ENCODE peak calls at places on chromosomes 16 and 17, in four cellular contexts. U is astrocyte, D is mammary epithelial cell, F is neural progenitor cell. W is an unnamed sample.

GRCh38 chr17:77096570-77097214 is 44.1 kb upstream of the SEC14L1 start:
- DNase-seq in U (peak; percentile 72), D (peak; percentile 26), F (no peak), W (no peak)

GRCh38 chr16:85113913-85114312 is 1.6 kb upstream of the CIBAR2 start:
- DNase-seq in U (no peak), D (no peak), F (no peak), W (no peak)

GRCh38 chr16:48115299-48115698 is 40.5 kb downstream of the ABCC12 start:
- DNase-seq in U (no peak), D (no peak), F (no peak), W (no peak)

GRCh38 chr16:4891886-4892216 is 44.6 kb downstream of the UBN1 start:
- DNase-seq in U (no peak), D (no peak), F (no peak), W (no peak)

GRCh38 chr17:28807925-28808641 is 34.5 kb downstream of the FAM222B start:
- DNase-seq in U (peak; percentile 88), D (peak; percentile 85), F (no peak), W (no peak)

GRCh38 chr17:77892469-77893143 is 65.9 kb upstream of the TNRC6C start:
- DNase-seq in U (no peak), D (no peak), F (peak; percentile 82), W (no peak)

GRCh38 chr17:52027620-52028019 is 130.9 kb downstream of the CA10 start:
- DNase-seq in U (peak; percentile 71), D (peak; percentile 73), F (no peak), W (no peak)

GRCh38 chr17:81031571-81032550 is 3.1 kb upstream of the BAIAP2 start:
- DNase-seq in U (no peak), D (no peak), F (no peak), W (no peak)

GRCh38 chr17:74861554-74862107 is 1.9 kb upstream of the GRIN2C start:
- DNase-seq in U (no peak), D (no peak), F (no peak), W (no peak)
- TF ChIP-seq EZH2 in U (peak; percentile 84), D (peak; percentile 85), F (peak; percentile 74), W (no peak)

GRCh38 chr17:39739885-39740356 is 2.2 kb downstream of the GRB7 start:
- DNase-seq in U (no peak), D (peak; percentile 64), F (peak; percentile 18), W (no peak)

GRCh38 chr17:39739020-39739884 is 1.5 kb downstream of the GRB7 start:
- DNase-seq in U (no peak), D (peak; percentile 87), F (peak; percentile 73), W (no peak)

GRCh38 chr17:39738568-39738901 is 797 bp downstream of the GRB7 start:
- DNase-seq in U (no peak), D (peak; percentile 82), F (peak; percentile 58), W (no peak)

GRCh38 chr17:39742126-39742855 is 4.6 kb downstream of the GRB7 start:
- DNase-seq in U (no peak), D (no peak), F (no peak), W (no peak)

GRCh38 chr17:39740357-39741111 is 2.8 kb downstream of the GRB7 start:
- DNase-seq in U (no peak), D (peak; percentile 94), F (no peak), W (no peak)
- H3K9ac ChIP-seq in U (peak overlapping the region; percentile 20), D (peak overlapping the region; percentile 93), F (no peak overlapping the region), W (no peak overlapping the region)

DNA sequence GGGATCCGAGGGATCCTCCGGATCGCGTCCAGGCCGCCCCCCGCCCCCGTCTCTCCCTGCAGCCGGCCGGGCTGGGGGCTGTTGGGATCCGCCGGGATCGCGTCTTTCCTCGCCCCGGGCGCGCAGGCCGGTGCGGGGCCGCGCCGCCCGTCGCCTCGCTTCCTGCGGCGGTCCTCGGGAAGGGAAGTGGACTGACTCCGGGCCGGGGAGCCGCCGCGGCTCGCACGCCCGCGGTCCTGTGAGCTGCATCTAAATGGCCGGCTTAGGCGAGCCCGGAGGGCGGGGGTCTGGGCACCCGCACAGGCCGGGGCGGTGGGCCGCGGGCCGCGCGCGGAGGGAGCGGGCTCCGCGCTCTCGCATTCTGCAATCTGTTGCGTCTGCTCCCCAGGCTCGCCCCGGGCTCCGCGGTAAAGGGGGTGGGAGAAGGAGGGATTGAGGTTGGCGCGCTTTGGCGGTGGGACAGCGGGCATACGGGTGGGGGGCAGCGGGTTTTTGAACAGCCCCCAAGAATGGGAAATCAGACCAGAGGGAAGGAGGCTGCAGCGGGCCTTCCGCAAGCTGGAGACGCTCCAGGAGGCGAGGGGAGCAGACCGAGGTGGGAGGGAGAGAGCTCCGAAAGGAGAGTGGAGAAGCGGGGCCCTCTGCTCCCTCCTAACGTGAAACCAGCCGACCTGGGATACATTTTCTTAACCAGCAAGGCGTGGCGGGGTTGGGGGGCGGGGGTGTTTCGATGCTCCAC is 2.2 kb downstream of the TMEM132E start:
- DNase-seq in U (no peak), D (no peak), F (peak; percentile 65), W (no peak)
- TF ChIP-seq EZH2 in U (peak; percentile 40), D (no peak), F (peak; percentile 94), W (peak; percentile 63)

GRCh38 chr17:60743812-60744211 is 66.2 kb downstream of the BCAS3 start:
- DNase-seq in U (peak; percentile 79), D (peak; percentile 78), F (no peak), W (peak; percentile 50)
- H3K9ac ChIP-seq in U (peak overlapping the region; percentile 71), D (peak overlapping the region; percentile 63), F (no peak overlapping the region), W (peak overlapping the region; percentile 82)

DNA sequence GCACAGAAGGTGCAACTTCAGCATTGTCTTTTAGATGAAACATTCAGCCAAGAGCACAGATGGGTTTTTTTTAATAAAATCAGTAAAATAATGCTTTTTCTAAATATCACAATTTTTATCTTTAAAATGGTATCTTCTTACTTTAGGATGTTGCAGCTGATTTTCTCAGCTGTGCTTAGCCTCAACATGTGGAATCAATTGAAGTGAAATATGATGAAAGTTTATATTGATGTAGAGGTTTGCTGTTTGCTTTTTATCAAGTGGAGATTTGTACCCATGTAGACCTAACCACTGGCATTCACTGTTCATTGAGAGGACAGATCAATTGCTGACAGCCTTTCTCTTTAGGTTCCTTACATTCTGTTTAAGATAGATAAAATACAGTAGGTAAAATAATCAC is 107.8 kb downstream of the CYB561 start:
- DNase-seq in U (no peak), D (no peak), F (no peak), W (no peak)
- TF ChIP-seq EZH2 in U (no peak), D (no peak), F (no peak), W (no peak)